ENCODE peak calls at places on chromosomes 12 and 14, in six cellular contexts. U is A549, F is K562, P is suprapubic skin, G is transverse colon, A is esophagus muscularis mucosa. J is an unnamed sample. For H3K4me1, the result is how much of the 10 kb centered on the place peaks cover.

GRCh38 chr14:54420478-54421116 is 20.6 kb downstream of the CNIH1 start:
- DNase-seq in U (peak), F (peak), P (no peak), G (peak), A (no peak), J (no peak)

GRCh38 chr14:103562135-103562384 is 397 bp downstream of the BAG5 start:
- DNase-seq in U (no peak), F (no peak), P (no peak), G (peak), A (no peak), J (no peak)

GRCh38 chr12:66665416-66665815 is 13.5 kb downstream of the GRIP1 start:
- DNase-seq in U (no peak), F (no peak), P (no peak), G (no peak), A (no peak), J (no peak)

GRCh38 chr12:54967461-54967860 is 17.1 kb downstream of the TESPA1 start:
- DNase-seq in U (no peak), F (no peak), P (no peak), G (peak), A (no peak), J (no peak)

GRCh38 chr14:99333214-99333613 is 61.2 kb upstream of the BCL11B start:
- DNase-seq in U (no peak), F (no peak), P (no peak), G (no peak), A (no peak), J (no peak)

GRCh38 chr14:73261520-73262426 is 24.5 kb downstream of the PAPLN start:
- DNase-seq in U (no peak), F (no peak), P (no peak), G (no peak), A (no peak), J (no peak)

GRCh38 chr14:68271996-68272395 is 452.4 kb downstream of the RAD51B start:
- DNase-seq in U (no peak), F (no peak), P (no peak), G (no peak), A (no peak), J (no peak)

GRCh38 chr12:90959538-90960139 is 4.7 kb upstream of the CCER1 start:
- DNase-seq in U (peak), F (peak), P (no peak), G (no peak), A (no peak), J (no peak)

GRCh38 chr12:98743362-98743953 is 98.4 kb downstream of the APAF1 start:
- DNase-seq in U (peak), F (peak), P (no peak), G (no peak), A (peak), J (no peak)

GRCh38 chr12:121413917-121414316 is 14.0 kb downstream of the RNF34 start:
- DNase-seq in U (no peak), F (no peak), P (no peak), G (no peak), A (no peak), J (no peak)

GRCh38 chr14:42806909-42807315 is 1200.2 kb downstream of the LRFN5 start:
- DNase-seq in U (no peak), F (no peak), P (no peak), G (no peak), A (no peak), J (no peak)

GRCh38 chr12:75611041-75611440 is 99.6 kb upstream of the KRR1 start:
- DNase-seq in U (no peak), F (no peak), P (no peak), G (no peak), A (no peak), J (no peak)

GRCh38 chr12:26233620-26234019 is 38.2 kb downstream of the SSPN start:
- DNase-seq in U (no peak), F (no peak), P (no peak), G (no peak), A (no peak), J (no peak)

GRCh38 chr12:15555466-15555865 is 233.2 kb downstream of the PTPRO start:
- DNase-seq in U (no peak), F (no peak), P (no peak), G (no peak), A (no peak), J (no peak)

GRCh38 chr14:86363576-86363975 is 833.6 kb downstream of the FLRT2 start:
- DNase-seq in U (no peak), F (no peak), P (no peak), G (no peak), A (no peak), J (no peak)

GRCh38 chr12:111209779-111210178 is 159.1 kb downstream of the PHETA1 start:
- DNase-seq in U (no peak), F (no peak), P (no peak), G (no peak), A (no peak), J (no peak)

GRCh38 chr14:59028476-59029202 is 159.8 kb upstream of the DAAM1 start:
- DNase-seq in U (peak), F (peak), P (no peak), G (peak), A (no peak), J (no peak)

GRCh38 chr12:41277019-41277770 is 89.1 kb downstream of the PDZRN4 start:
- DNase-seq in U (peak), F (peak), P (no peak), G (no peak), A (no peak), J (no peak)

GRCh38 chr12:43579240-43579639 is 27.2 kb upstream of the ADAMTS20 start:
- DNase-seq in U (no peak), F (no peak), P (no peak), G (no peak), A (no peak), J (no peak)

GRCh38 chr12:52181757-52182156 is 10.1 kb downstream of the KRT80 start:
- DNase-seq in U (no peak), F (no peak), P (no peak), G (no peak), A (no peak), J (no peak)

GRCh38 chr14:37709419-37710195 is 114.2 kb downstream of the TTC6 start:
- DNase-seq in U (peak), F (no peak), P (no peak), G (no peak), A (no peak), J (no peak)

GRCh38 chr12:55172686-55173085 is 46.5 kb downstream of the OR9K2 start:
- DNase-seq in U (no peak), F (no peak), P (no peak), G (no peak), A (no peak), J (no peak)

GRCh38 chr12:123187637-123188036 is 36.7 kb upstream of the PITPNM2 start:
- DNase-seq in U (no peak), F (no peak), P (no peak), G (no peak), A (no peak), J (no peak)

GRCh38 chr14:103542545-103543088 is 13.6 kb downstream of the TRMT61A start:
- DNase-seq in U (no peak), F (no peak), P (no peak), G (peak), A (no peak), J (peak)

GRCh38 chr12:109822951-109823411 is 10.2 kb downstream of the TRPV4 start:
- DNase-seq in U (peak), F (no peak), P (no peak), G (no peak), A (no peak), J (no peak)

GRCh38 chr14:32298346-32298745 is 30.8 kb upstream of the AKAP6 start:
- DNase-seq in U (no peak), F (no peak), P (no peak), G (no peak), A (no peak), J (no peak)

GRCh38 chr12:75913502-75914110 is 118.0 kb downstream of the PHLDA1 start:
- DNase-seq in U (no peak), F (no peak), P (no peak), G (no peak), A (no peak), J (no peak)

GRCh38 chr14:105947599-105947998 is 421.2 kb downstream of the TMEM121 start:
- DNase-seq in U (no peak), F (no peak), P (no peak), G (no peak), A (no peak), J (no peak)

GRCh38 chr12:75784591-75784990 is 247.0 kb downstream of the PHLDA1 start:
- DNase-seq in U (peak), F (no peak), P (peak), G (peak), A (no peak), J (peak)

GRCh38 chr12:112503521-112503920 is 84.8 kb downstream of the PTPN11 start:
- DNase-seq in U (no peak), F (no peak), P (no peak), G (no peak), A (no peak), J (no peak)

GRCh38 chr14:52069617-52070431 is 965 bp upstream of the NID2 start:
- DNase-seq in U (no peak), F (no peak), P (peak), G (peak), A (peak), J (peak)

GRCh38 chr14:103848720-103849077 is 1.3 kb upstream of the PPP1R13B start:
- DNase-seq in U (no peak), F (no peak), P (peak), G (peak), A (no peak), J (no peak)

GRCh38 chr12:75635606-75636444 is 124.4 kb upstream of the KRR1 start:
- DNase-seq in U (peak), F (no peak), P (no peak), G (no peak), A (no peak), J (no peak)

GRCh38 chr14:26401170-26401968 is 196.5 kb downstream of the NOVA1 start:
- DNase-seq in U (no peak), F (no peak), P (no peak), G (no peak), A (no peak), J (no peak)

GRCh38 chr12:98909749-98910148 is 264.7 kb downstream of the APAF1 start:
- DNase-seq in U (no peak), F (no peak), P (no peak), G (no peak), A (no peak), J (no peak)

GRCh38 chr14:75298187-75298985 is 19.8 kb downstream of the FOS start:
- DNase-seq in U (no peak), F (peak), P (peak), G (peak), A (no peak), J (peak)

GRCh38 chr12:64561302-64561651 is 49.0 kb upstream of the RASSF3 start:
- DNase-seq in U (no peak), F (no peak), P (no peak), G (no peak), A (no peak), J (no peak)

GRCh38 chr12:64560395-64561301 is 49.6 kb upstream of the RASSF3 start:
- DNase-seq in U (peak), F (no peak), P (no peak), G (no peak), A (no peak), J (no peak)

GRCh38 chr12:64558754-64559153 is 51.5 kb upstream of the RASSF3 start:
- DNase-seq in U (no peak), F (no peak), P (no peak), G (no peak), A (no peak), J (no peak)

GRCh38 chr12:64551676-64552075 is 58.6 kb upstream of the RASSF3 start:
- DNase-seq in U (no peak), F (no peak), P (no peak), G (no peak), A (no peak), J (no peak)

GRCh38 chr12:64556231-64556630 is 54.1 kb upstream of the RASSF3 start:
- DNase-seq in U (no peak), F (no peak), P (no peak), G (no peak), A (no peak), J (no peak)
- TF ChIP-seq CTCF in U (no peak), F (no peak), P (no peak), G (no peak), A (no peak), J (no peak)

GRCh38 chr14:24679248-24680085 is 45.5 kb upstream of the GZMB start:
- DNase-seq in U (no peak), F (no peak), P (no peak), G (no peak), A (no peak), J (no peak)
- TF ChIP-seq EP300 in U (no peak), F (no peak), P (no peak), G (no peak), A (no peak), J (no peak)

GRCh38 chr12:95830335-95831089 is 28.2 kb upstream of the SNRPF start:
- DNase-seq in U (no peak), F (no peak), P (no peak), G (no peak), A (no peak), J (no peak)
- H3K4me1 ChIP-seq in U (under half), F (under half), P (under half), G (under half), A (under half), J (under half)

GRCh38 chr14:97196336-97196735 is 399.2 kb downstream of the VRK1 start:
- DNase-seq in U (no peak), F (no peak), P (no peak), G (no peak), A (no peak), J (no peak)

DNA sequence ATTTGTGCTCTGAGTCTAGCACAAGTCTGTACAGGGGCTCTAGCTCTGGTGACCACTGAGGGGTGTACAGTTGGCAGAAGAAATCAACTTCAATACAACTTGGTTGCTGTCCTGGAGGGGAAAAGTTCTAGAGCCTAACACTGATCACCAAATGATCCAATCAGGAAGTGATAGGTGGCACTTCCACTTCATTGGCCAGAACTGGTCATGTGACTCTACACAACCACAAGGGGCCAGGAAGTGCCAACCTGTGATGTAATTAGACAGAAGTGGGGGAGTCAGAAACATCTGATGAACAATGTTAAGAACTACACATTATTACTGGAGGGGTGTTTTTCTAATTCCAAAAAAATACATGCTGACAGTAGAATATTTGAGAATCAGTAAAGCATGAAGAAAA is 401.6 kb downstream of the VRK1 start:
- DNase-seq in U (no peak), F (peak), P (no peak), G (no peak), A (no peak), J (no peak)
- TF ChIP-seq CTCF in U (no peak), F (no peak), P (no peak), G (no peak), A (no peak), J (no peak)

GRCh38 chr14:90756755-90757345 is 59.4 kb downstream of the TTC7B start:
- DNase-seq in U (peak), F (no peak), P (no peak), G (no peak), A (peak), J (no peak)
- TF ChIP-seq EP300 in U (no peak), F (no peak), P (no peak), G (no peak), A (no peak), J (no peak)